ENCODE peak calls at places on chromosomes 5 and 9, in five cellular contexts. J is neuronal stem cell; G is WERI-Rb-1; X is CD8-positive, alpha-beta memory T cell; T is coronary artery. A is an unnamed sample.
A peak's percentile ranks its signal among the peaks of the same experiment; 100 is the strongest.

GRCh38 chr5:179731791-179732411 is 721 bp upstream of the MAML1 start:
- DNase-seq in J (no peak), G (peak; percentile 8), X (no peak), T (peak; percentile 76), A (peak; percentile 78)

GRCh38 chr5:34474573-34475021 is 181.5 kb upstream of the RAI14 start:
- DNase-seq in J (peak; percentile 52), G (peak; percentile 18), X (no peak), T (no peak), A (no peak)

GRCh38 chr5:136615251-136615650 is 249.9 kb upstream of the TRPC7 start:
- DNase-seq in J (no peak), G (no peak), X (no peak), T (no peak), A (no peak)

GRCh38 chr5:120901199-120901598 is 437.1 kb downstream of the PRR16 start:
- DNase-seq in J (no peak), G (no peak), X (no peak), T (no peak), A (peak; percentile 1)

GRCh38 chr5:6822068-6822467 is 108.8 kb downstream of the TENT4A start:
- DNase-seq in J (no peak), G (no peak), X (no peak), T (no peak), A (no peak)

GRCh38 chr9:135144581-135145108 is 57.2 kb downstream of the OLFM1 start:
- DNase-seq in J (no peak), G (no peak), X (no peak), T (no peak), A (no peak)

GRCh38 chr5:77560677-77561263 is 68.7 kb upstream of the WDR41 start:
- DNase-seq in J (peak; percentile 24), G (no peak), X (no peak), T (no peak), A (peak; percentile 1)

GRCh38 chr5:59483971-59484472 is 409.5 kb downstream of the PDE4D start:
- DNase-seq in J (no peak), G (no peak), X (no peak), T (no peak), A (no peak)

GRCh38 chr5:39755986-39756385 is 331.2 kb upstream of the DAB2 start:
- DNase-seq in J (no peak), G (no peak), X (no peak), T (no peak), A (no peak)

GRCh38 chr9:22203371-22204138 is 194.4 kb upstream of the CDKN2B start:
- DNase-seq in J (no peak), G (no peak), X (no peak), T (no peak), A (no peak)

GRCh38 chr5:156883316-156883875 is 33.3 kb downstream of the PPP1R2B start:
- DNase-seq in J (no peak), G (no peak), X (no peak), T (no peak), A (no peak)
- H3K27ac ChIP-seq in J (no peak overlapping the region), G (no peak overlapping the region), X (no peak overlapping the region), T (no peak overlapping the region), A (no peak overlapping the region)

DNA sequence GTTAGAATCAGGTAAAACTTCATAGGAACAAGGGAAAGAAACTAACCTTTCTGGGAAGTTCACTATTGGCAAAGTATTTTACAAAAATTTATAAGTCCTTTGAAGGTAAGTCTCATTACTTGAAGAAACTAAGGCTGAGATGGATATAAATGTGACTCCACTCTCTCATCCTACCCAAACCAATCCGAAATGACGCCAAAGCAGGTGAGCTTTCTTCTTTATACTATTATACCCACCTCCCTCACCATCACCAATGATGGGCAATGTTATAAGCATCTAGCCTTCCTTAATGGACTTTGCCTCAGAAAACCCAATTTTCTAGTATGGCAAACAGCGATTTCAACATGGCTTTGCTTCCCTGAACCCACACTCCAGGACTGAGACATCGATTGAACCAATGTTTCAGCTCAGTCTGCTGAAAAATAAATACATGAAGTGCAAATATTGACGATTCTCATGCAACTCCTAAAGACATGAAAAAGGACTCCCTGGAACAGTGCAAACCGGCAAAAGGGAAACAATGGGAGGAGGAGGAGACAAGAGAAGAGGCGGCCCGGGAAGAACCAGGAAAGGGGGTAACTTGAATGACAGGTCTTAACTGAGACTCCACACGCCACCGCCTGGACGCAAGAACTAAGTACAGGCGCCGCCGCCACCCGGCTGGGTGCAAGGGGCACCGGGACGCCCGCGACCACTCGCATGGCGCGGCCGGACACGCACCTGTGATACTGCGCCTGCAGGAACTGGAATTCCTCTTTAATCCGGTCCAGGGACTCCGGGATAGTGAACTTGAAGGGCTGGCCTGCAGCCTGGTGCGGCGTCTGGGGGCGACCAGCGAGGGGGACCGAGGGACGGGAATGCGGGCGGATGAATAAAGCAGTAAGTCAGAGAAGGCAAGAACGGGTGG is 2.5 kb downstream of the TLE1 start:
- DNase-seq in J (peak; percentile 82), G (peak; percentile 92), X (no peak), T (peak; percentile 88), A (no peak)
- H3K27ac ChIP-seq in J (no peak overlapping the region), G (peak overlapping the region; percentile 83), X (no peak overlapping the region), T (peak overlapping the region; percentile 97), A (no peak overlapping the region)

DNA sequence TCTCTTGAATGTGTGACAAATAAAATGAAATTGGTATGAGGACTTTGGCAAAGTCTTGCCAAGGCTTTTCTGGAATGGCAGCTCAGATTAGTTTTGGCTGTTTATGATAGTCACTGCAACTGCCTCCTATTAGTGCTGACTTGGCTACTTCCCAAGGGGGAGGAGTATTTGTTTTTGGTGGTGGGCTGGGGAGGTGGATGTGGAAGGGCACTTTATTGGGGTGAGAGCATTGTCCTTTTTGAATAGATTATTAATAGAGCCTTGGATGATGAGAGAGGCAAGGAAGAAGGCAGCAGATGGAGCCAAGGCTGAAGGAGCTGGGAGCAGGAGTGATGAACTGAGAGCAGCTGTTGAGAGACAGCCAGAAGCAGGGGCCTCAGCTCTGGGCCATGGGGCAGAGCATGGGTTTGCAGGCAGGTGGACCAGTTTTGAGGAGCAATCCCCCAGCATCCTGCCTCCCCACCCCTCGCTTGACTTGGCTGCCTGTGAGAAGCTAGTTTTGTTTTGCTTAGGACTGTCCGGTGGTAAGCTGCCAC is 29.6 kb downstream of the RGS3 start:
- DNase-seq in J (no peak), G (no peak), X (no peak), T (no peak), A (no peak)
- H3K27ac ChIP-seq in J (no peak overlapping the region), G (no peak overlapping the region), X (no peak overlapping the region), T (peak overlapping the region; percentile 67), A (no peak overlapping the region)

DNA sequence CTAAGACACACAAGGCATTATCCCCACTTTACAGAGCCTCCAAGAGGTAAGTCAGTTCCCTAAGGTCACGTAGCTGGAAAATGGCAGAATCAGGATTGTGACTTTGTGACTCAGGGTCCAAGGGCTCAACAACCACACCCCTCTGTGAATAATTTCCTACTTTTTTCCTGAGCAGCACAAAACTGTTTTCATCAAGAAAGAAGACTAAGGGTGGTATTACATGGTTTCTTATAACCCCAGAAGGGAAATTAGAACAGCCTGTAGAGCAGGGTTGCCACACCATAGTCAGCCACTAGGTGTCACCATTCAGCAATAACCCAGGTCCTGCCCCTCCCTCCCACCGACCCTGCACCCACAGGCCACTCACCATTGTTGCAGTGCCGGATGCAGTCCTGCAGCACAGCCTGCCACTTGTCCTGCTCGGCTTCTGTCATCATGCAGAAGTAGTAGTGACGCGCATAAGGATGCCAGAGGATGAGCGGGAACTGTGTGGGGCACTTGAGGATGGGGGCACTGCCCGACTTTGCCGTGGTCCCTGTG is 72.1 kb downstream of the LRSAM1 start:
- DNase-seq in J (no peak), G (peak; percentile 74), X (no peak), T (peak; percentile 70), A (peak; percentile 20)
- H3K27ac ChIP-seq in J (no peak overlapping the region), G (no peak overlapping the region), X (no peak overlapping the region), T (peak overlapping the region; percentile 19), A (no peak overlapping the region)

GRCh38 chr5:115978779-115979178 is 16.5 kb downstream of the LVRN start:
- DNase-seq in J (no peak), G (no peak), X (no peak), T (no peak), A (no peak)

GRCh38 chr5:115977096-115977495 is 14.8 kb downstream of the LVRN start:
- DNase-seq in J (no peak), G (no peak), X (no peak), T (no peak), A (no peak)

GRCh38 chr5:115979628-115980041 is 17.4 kb downstream of the LVRN start:
- DNase-seq in J (no peak), G (no peak), X (no peak), T (no peak), A (no peak)

GRCh38 chr5:115979203-115979602 is 16.9 kb downstream of the LVRN start:
- DNase-seq in J (no peak), G (no peak), X (no peak), T (no peak), A (no peak)

GRCh38 chr5:115977988-115978387 is 15.7 kb downstream of the LVRN start:
- DNase-seq in J (no peak), G (no peak), X (peak; percentile 10), T (no peak), A (no peak)
- H3K27ac ChIP-seq in J (no peak overlapping the region), G (no peak overlapping the region), X (no peak overlapping the region), T (peak overlapping the region; percentile 65), A (no peak overlapping the region)

GRCh38 chr9:129949821-129950220 is 93.2 kb downstream of the FNBP1 start:
- DNase-seq in J (no peak), G (no peak), X (no peak), T (no peak), A (no peak)
- H3K27ac ChIP-seq in J (no peak overlapping the region), G (no peak overlapping the region), X (no peak overlapping the region), T (peak overlapping the region; percentile 36), A (peak overlapping the region; percentile 6)

GRCh38 chr5:151708126-151708525 is 21.4 kb upstream of the SPARC start:
- DNase-seq in J (no peak), G (no peak), X (no peak), T (no peak), A (no peak)
- H3K27ac ChIP-seq in J (no peak overlapping the region), G (no peak overlapping the region), X (no peak overlapping the region), T (no peak overlapping the region), A (no peak overlapping the region)

GRCh38 chr9:136946228-136946892 is 1.3 kb downstream of the C8G start:
- DNase-seq in J (no peak), G (no peak), X (no peak), T (no peak), A (no peak)

GRCh38 chr9:136949817-136950655 is 2.0 kb upstream of the LCN12 start:
- DNase-seq in J (peak; percentile 91), G (peak; percentile 98), X (peak; percentile 93), T (peak; percentile 93), A (peak; percentile 96)

GRCh38 chr9:136949239-136949816 is 2.7 kb upstream of the LCN12 start:
- DNase-seq in J (no peak), G (no peak), X (no peak), T (no peak), A (no peak)

GRCh38 chr9:136946893-136947891 is 2.1 kb downstream of the C8G start:
- DNase-seq in J (no peak), G (no peak), X (no peak), T (no peak), A (no peak)

GRCh38 chr9:136947955-136948510 is 3.0 kb downstream of the C8G start:
- DNase-seq in J (no peak), G (peak; percentile 83), X (no peak), T (no peak), A (peak; percentile 40)
- H3K27ac ChIP-seq in J (no peak overlapping the region), G (no peak overlapping the region), X (no peak overlapping the region), T (peak overlapping the region; percentile 4), A (no peak overlapping the region)

GRCh38 chr9:77977210-77977611 is 54.4 kb downstream of the GNAQ start:
- DNase-seq in J (peak; percentile 30), G (peak; percentile 15), X (peak; percentile 26), T (no peak), A (peak; percentile 50)
- H3K27ac ChIP-seq in J (no peak overlapping the region), G (no peak overlapping the region), X (no peak overlapping the region), T (peak overlapping the region; percentile 36), A (peak overlapping the region; percentile 52)